ENCODE peak calls at places on chromosomes 6 and 20, in seven cellular contexts. N is ovary; P is left ventricle myocardium inferior; D is pancreas; K is breast epithelium; G is CD8-positive, alpha-beta memory T cell; U is HepG2. V is an unnamed sample.

GRCh38 chr6:47149070-47149469 is 106.9 kb upstream of the ADGRF1 start:
- DNase-seq in D (no peak), P (no peak), U (no peak), G (no peak), K (no peak), N (no peak), V (no peak)

GRCh38 chr6:122838060-122838780 is 49.2 kb downstream of the SMPDL3A start:
- DNase-seq in U (peak; percentile 18), D (no peak), P (no peak), K (no peak), N (no peak), G (no peak), V (no peak)

GRCh38 chr6:148557796-148558457 is 188.9 kb upstream of the UST start:
- DNase-seq in U (no peak), D (no peak), K (no peak), N (no peak), P (no peak), G (peak; percentile 49), V (no peak)

GRCh38 chr6:89148016-89148750 is 2.3 kb downstream of the PM20D2 start:
- DNase-seq in D (no peak), U (no peak), N (peak; percentile 25), K (no peak), G (no peak), P (no peak), V (no peak)

GRCh38 chr6:45651301-45651700 is 273.6 kb upstream of the SUPT3H start:
- DNase-seq in N (no peak), U (no peak), D (no peak), P (no peak), G (no peak), K (no peak), V (no peak)

GRCh38 chr6:20933057-20933792 is 399.0 kb downstream of the CDKAL1 start:
- DNase-seq in U (peak; percentile 5), N (no peak), K (no peak), P (no peak), G (no peak), D (no peak), V (no peak)

GRCh38 chr6:19547507-19547906 is 289.7 kb upstream of the ID4 start:
- DNase-seq in D (no peak), U (no peak), P (no peak), G (no peak), K (no peak), N (no peak), V (no peak)

GRCh38 chr6:72580281-72580940 is 41.5 kb upstream of the KCNQ5 start:
- DNase-seq in U (peak; percentile 9), G (no peak), K (no peak), D (no peak), N (no peak), P (no peak), V (peak; percentile 1)

GRCh38 chr20:50012282-50013263 is 29.8 kb downstream of the SNAI1 start:
- DNase-seq in U (no peak), K (no peak), N (no peak), G (no peak), D (no peak), P (no peak), V (no peak)

GRCh38 chr6:115984809-115985208 is 75.9 kb downstream of the FRK start:
- DNase-seq in K (no peak), P (no peak), U (no peak), N (no peak), G (no peak), D (no peak), V (no peak)

GRCh38 chr20:37277253-37277593 is 12.2 kb upstream of the MANBAL start:
- DNase-seq in U (no peak), G (no peak), N (no peak), D (no peak), P (no peak), K (no peak), V (no peak)
- H3K4me3 ChIP-seq in U (no peak overlapping the region), G (no peak overlapping the region), N (no peak overlapping the region), D (no peak overlapping the region), P (no peak overlapping the region), K (no peak overlapping the region), V (no peak overlapping the region)

GRCh38 chr20:25507385-25508082 is 77.8 kb downstream of the NINL start:
- DNase-seq in P (no peak), N (no peak), D (no peak), U (peak; percentile 25), K (no peak), G (no peak), V (no peak)
- H3K4me1 ChIP-seq in P (no peaks in the 10 kb centered on the region), N (peaks cover 6% of the 10 kb centered on the region), D (peaks cover 5% of the 10 kb centered on the region), U (peaks cover 29% of the 10 kb centered on the region), K (no peaks in the 10 kb centered on the region), G (no peaks in the 10 kb centered on the region), V (no peaks in the 10 kb centered on the region)

GRCh38 chr6:165640767-165641166 is 22.3 kb downstream of the PDE10A start:
- DNase-seq in K (no peak), D (no peak), P (no peak), U (no peak), G (no peak), N (no peak), V (no peak)
- H3K27me3 ChIP-seq in K (no peaks in the 10 kb centered on the region), D (no peaks in the 10 kb centered on the region), P (no peaks in the 10 kb centered on the region), U (peaks cover 29% of the 10 kb centered on the region), G (no peaks in the 10 kb centered on the region), N (no peaks in the 10 kb centered on the region), V (no peaks in the 10 kb centered on the region)

GRCh38 chr20:60565093-60565492 is 606.9 kb downstream of the CDH26 start:
- DNase-seq in U (no peak), D (no peak), K (no peak), N (no peak), P (no peak), G (no peak), V (no peak)
- H3K4me3 ChIP-seq in U (no peak overlapping the region), D (no peak overlapping the region), K (no peak overlapping the region), N (no peak overlapping the region), P (no peak overlapping the region), G (no peak overlapping the region), V (no peak overlapping the region)

GRCh38 chr6:13453771-13454251 is 33.6 kb downstream of the GFOD1 start:
- DNase-seq in N (no peak), D (no peak), G (peak; percentile 53), U (no peak), P (no peak), K (no peak), V (no peak)

GRCh38 chr6:13452346-13453171 is 34.8 kb downstream of the GFOD1 start:
- DNase-seq in G (no peak), N (no peak), D (no peak), K (no peak), U (no peak), P (no peak), V (no peak)

GRCh38 chr6:13455604-13456003 is 31.8 kb downstream of the GFOD1 start:
- DNase-seq in U (no peak), P (no peak), K (no peak), G (no peak), D (no peak), N (no peak), V (no peak)

GRCh38 chr6:13453172-13453552 is 34.2 kb downstream of the GFOD1 start:
- DNase-seq in P (no peak), U (no peak), G (no peak), N (no peak), K (no peak), D (no peak), V (no peak)

DNA sequence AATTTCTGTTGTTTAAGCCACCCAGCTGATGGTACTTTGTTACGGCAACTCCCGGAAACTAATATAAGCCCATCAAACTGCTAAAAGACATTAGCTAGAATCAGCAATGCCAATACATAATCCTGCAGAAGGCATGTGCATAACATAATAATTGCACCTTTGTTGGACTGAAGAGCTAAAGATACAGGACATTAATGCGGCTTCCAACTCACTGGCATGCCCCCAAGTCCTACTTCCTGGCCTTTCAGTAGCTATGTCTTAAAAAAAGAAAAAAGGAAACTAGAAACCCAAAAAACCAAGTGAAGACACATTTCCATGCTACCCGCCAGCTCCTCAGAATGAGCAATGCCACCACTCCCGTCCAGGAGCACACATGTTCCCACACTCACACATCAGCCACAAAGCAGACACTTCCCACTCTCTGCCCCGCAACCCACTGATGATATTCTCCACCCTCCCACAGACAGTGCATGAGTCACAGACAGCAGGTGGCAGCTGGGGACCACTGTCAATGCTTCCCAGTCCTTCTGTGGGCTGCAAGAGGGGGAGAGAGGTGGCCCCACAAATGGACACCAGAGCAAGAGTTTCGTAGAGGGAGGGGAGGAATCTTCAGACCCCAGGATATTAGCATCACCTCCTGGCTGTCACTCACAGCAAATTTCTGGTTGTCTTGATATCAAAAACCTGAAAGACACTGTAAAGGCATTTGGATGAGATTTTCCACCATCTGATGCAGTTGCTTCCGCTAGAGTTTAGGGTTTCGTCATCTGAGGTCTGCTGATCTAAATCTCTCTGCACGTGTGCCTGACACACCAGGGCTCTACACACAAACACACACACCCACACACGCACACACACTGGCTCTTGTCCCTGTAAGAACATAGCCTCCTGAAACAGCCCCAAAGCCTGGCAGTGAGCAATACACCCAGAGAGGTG is 32.8 kb downstream of the GFOD1 start:
- DNase-seq in U (no peak), K (no peak), D (no peak), G (peak; percentile 87), N (no peak), P (peak; percentile 46), V (peak; percentile 79)
- H3K4me1 ChIP-seq in U (peaks cover 5% of the 10 kb centered on the region), K (peaks cover 14% of the 10 kb centered on the region), D (no peaks in the 10 kb centered on the region), G (peaks cover 27% of the 10 kb centered on the region), N (no peaks in the 10 kb centered on the region), P (peaks cover 93% of the 10 kb centered on the region), V (peaks cover 14% of the 10 kb centered on the region)

GRCh38 chr20:35328689-35329088 is 36.5 kb upstream of the FAM83C start:
- DNase-seq in D (no peak), G (no peak), N (no peak), P (no peak), K (no peak), U (no peak), V (no peak)
- H3K27me3 ChIP-seq in D (no peaks in the 10 kb centered on the region), G (no peaks in the 10 kb centered on the region), N (no peaks in the 10 kb centered on the region), P (no peaks in the 10 kb centered on the region), K (no peaks in the 10 kb centered on the region), U (no peaks in the 10 kb centered on the region), V (no peaks in the 10 kb centered on the region)

DNA sequence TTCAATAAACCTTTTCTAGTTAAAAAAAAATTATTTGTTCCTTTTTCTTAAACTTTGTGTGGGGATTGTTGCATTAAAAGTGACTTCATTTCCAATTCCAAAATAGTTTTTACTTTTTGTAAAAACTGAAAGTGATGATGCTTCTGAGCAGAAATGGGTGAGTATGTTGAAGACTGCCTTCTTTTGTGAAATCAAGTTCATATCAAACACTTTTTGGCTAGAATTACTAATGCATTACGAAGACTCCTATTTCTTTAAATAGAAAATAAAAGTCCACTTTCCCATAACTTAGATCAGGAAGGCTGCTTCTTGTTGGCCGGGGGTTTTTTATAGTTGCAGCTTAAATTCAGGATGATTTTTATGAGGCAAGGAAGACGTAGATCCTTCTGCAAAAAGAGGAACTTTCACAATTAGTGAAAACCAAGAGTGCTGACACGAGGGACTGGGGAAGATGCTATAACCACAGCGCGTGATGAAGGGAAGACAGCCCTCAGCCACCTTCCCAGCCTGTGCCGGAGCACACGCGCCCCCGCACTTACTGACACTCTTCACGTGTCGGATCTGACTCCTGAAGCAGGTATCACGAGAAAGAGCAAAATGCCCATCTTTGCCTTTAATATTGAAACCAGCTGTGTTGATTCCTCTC is 206.1 kb upstream of the PRDM1 start:
- DNase-seq in N (no peak), D (no peak), K (no peak), P (no peak), U (no peak), G (no peak), V (no peak)
- H3K4me3 ChIP-seq in N (peak overlapping the region; percentile 16), D (no peak overlapping the region), K (peak overlapping the region; percentile 43), P (no peak overlapping the region), U (no peak overlapping the region), G (no peak overlapping the region), V (peak overlapping the region; percentile 53)

V was measured in CD4-positive, CD25-positive, alpha-beta regulatory T cell.